ENCODE peak calls at places on chromosomes 2 and 18, in seven cellular contexts. R, G, F, I, D, H and Y are unnamed samples.

GRCh38 chr2:100291152-100291970 is 30.9 kb downstream of the LONRF2 start:
- DNase-seq in R (peak), G (peak), F (no peak), I (peak), D (peak), H (peak), Y (peak)

GRCh38 chr2:153074207-153074606 is 355.8 kb downstream of the ARL6IP6 start:
- DNase-seq in R (no peak), G (no peak), F (no peak), I (no peak), D (no peak), H (no peak), Y (no peak)

GRCh38 chr2:119290859-119291587 is 67.4 kb downstream of the STEAP3 start:
- DNase-seq in R (peak), G (peak), F (no peak), I (peak), D (peak), H (peak), Y (peak)

GRCh38 chr2:106143495-106144215 is 50.4 kb downstream of the UXS1 start:
- DNase-seq in R (no peak), G (no peak), F (no peak), I (no peak), D (no peak), H (no peak), Y (no peak)

GRCh38 chr2:199325881-199326280 is 131.9 kb downstream of the SATB2 start:
- DNase-seq in R (no peak), G (no peak), F (no peak), I (no peak), D (no peak), H (no peak), Y (no peak)

GRCh38 chr2:158932246-158932645 is 36.2 kb upstream of the TANC1 start:
- DNase-seq in R (no peak), G (no peak), F (no peak), I (no peak), D (no peak), H (no peak), Y (no peak)

GRCh38 chr2:23606968-23607367 is 222.0 kb downstream of the KLHL29 start:
- DNase-seq in R (peak), G (no peak), F (no peak), I (peak), D (no peak), H (no peak), Y (peak)

GRCh38 chr2:169439900-169440299 is 39.4 kb upstream of the BBS5 start:
- DNase-seq in R (no peak), G (no peak), F (no peak), I (no peak), D (no peak), H (no peak), Y (no peak)

GRCh38 chr18:26383454-26384270 is 157.4 kb downstream of the TAF4B start:
- DNase-seq in R (no peak), G (peak), F (no peak), I (peak), D (no peak), H (no peak), Y (peak)

GRCh38 chr2:230915297-230915696 is 9.7 kb downstream of the GPR55 start:
- DNase-seq in R (peak), G (no peak), F (no peak), I (no peak), D (no peak), H (no peak), Y (no peak)

GRCh38 chr18:27771571-27771970 is 405.4 kb downstream of the CDH2 start:
- DNase-seq in R (no peak), G (no peak), F (no peak), I (peak), D (no peak), H (no peak), Y (no peak)

GRCh38 chr2:12803616-12804015 is 86.9 kb downstream of the TRIB2 start:
- DNase-seq in R (no peak), G (no peak), F (no peak), I (no peak), D (no peak), H (no peak), Y (no peak)

GRCh38 chr2:44075536-44075935 is 79.7 kb upstream of the LRPPRC start:
- DNase-seq in R (no peak), G (no peak), F (no peak), I (peak), D (no peak), H (no peak), Y (no peak)

GRCh38 chr2:6679481-6679880 is 186.2 kb downstream of the CMPK2 start:
- DNase-seq in R (no peak), G (no peak), F (no peak), I (no peak), D (no peak), H (no peak), Y (no peak)

DNA sequence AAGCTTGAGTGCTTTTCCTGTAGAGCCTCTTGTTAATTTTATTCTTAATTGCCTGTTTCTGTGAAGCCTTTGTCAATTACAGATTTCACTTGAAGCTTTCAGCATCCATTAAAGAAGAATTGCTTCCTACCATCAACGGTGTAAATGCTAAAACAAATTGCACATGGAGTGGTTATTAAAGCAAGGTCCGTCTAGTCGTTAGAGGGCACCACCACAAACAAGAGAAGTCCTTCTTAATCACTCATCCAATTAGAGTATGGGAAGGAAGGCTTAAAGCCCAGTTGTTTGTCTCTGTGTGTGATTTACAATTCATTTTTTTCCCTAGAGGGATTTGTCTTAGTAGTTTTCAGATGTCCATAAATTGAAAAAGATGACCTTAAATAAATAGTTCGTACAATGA is 1.6 kb downstream of the KCNJ3 start:
- DNase-seq in R (no peak), G (no peak), F (no peak), I (no peak), D (no peak), H (no peak), Y (no peak)
- TF ChIP-seq CTCF in R (no peak), G (no peak), F (no peak), I (no peak), D (no peak), H (no peak), Y (no peak)

GRCh38 chr2:69914235-69915049 is 467 bp upstream of the MXD1 start:
- DNase-seq in R (peak), G (peak), F (peak), I (peak), D (peak), H (peak), Y (peak)
- TF ChIP-seq CTCF in R (no peak), G (no peak), F (peak), I (peak), D (no peak), H (peak), Y (no peak)

GRCh38 chr2:135531231-135532197 is at the start of gene R3HDM1:
- DNase-seq in R (peak), G (peak), F (peak), I (peak), D (peak), H (peak), Y (peak)
- TF ChIP-seq CTCF in R (no peak), G (no peak), F (no peak), I (peak), D (no peak), H (no peak), Y (no peak)

DNA sequence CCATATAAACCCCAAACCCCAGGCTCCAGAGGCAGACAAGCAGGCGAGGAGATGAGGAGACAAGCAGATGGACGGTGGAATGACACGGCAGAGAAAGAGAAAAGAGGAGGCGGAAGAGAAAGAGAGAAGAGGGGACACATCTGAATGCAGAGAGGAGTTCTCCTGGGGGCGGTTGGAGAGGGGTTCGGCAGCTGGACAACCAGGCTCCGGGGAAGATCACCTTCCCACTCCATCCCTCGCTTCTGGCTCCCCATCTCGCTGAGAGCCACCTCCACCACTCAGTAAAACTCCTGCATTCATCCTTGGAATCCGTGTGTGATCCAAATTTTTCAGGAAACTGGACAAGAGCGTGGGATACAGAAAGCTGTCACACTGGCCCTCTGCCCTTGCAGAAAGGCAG is 966.7 kb upstream of the NXPH2 start:
- DNase-seq in R (no peak), G (no peak), F (no peak), I (no peak), D (no peak), H (no peak), Y (no peak)
- TF ChIP-seq CTCF in R (no peak), G (no peak), F (no peak), I (no peak), D (no peak), H (no peak), Y (no peak)